ENCODE peak calls at places on chromosome 15, in five cellular contexts. E is PC-3, X is NB4, B is upper lobe of right lung, P is upper lobe of left lung. L is an unnamed sample.

GRCh38 chr15:23566070-23567050 is 886 bp downstream of the MKRN3 start:
- DNase-seq in E (peak), X (peak), B (peak), P (no peak), L (no peak)

GRCh38 chr15:63089260-63090043 is 32.2 kb upstream of the LACTB start:
- DNase-seq in E (peak), X (peak), B (no peak), P (no peak), L (no peak)

GRCh38 chr15:69554321-69554961 is 101.8 kb downstream of the RPLP1 start:
- DNase-seq in E (peak), X (no peak), B (no peak), P (no peak), L (no peak)

GRCh38 chr15:80989518-80990478 is at the start of gene MESD:
- DNase-seq in E (peak), X (peak), B (peak), P (peak), L (peak)

GRCh38 chr15:34621675-34622074 is 38.2 kb upstream of the GOLGA8B start:
- DNase-seq in E (peak), X (no peak), B (no peak), P (no peak), L (no peak)

GRCh38 chr15:58511588-58511987 is 79.8 kb downstream of the LIPC start:
- DNase-seq in E (no peak), X (no peak), B (no peak), P (no peak), L (no peak)

GRCh38 chr15:80577552-80578205 is 117.4 kb upstream of the ABHD17C start:
- DNase-seq in E (no peak), X (no peak), B (peak), P (peak), L (no peak)

GRCh38 chr15:70051948-70052633 is 45.6 kb downstream of the TLE3 start:
- DNase-seq in E (no peak), X (no peak), B (no peak), P (peak), L (no peak)

GRCh38 chr15:90553248-90553745 is 23.6 kb downstream of the CRTC3 start:
- DNase-seq in E (no peak), X (no peak), B (no peak), P (no peak), L (no peak)

GRCh38 chr15:26200427-26200826 is 337.3 kb upstream of the ATP10A start:
- DNase-seq in E (no peak), X (no peak), B (no peak), P (no peak), L (no peak)

GRCh38 chr15:75720297-75720696 is 7.6 kb upstream of the CSPG4 start:
- DNase-seq in E (no peak), X (no peak), B (no peak), P (no peak), L (no peak)

GRCh38 chr15:75721923-75722870 is 9.5 kb upstream of the CSPG4 start:
- DNase-seq in E (no peak), X (no peak), B (no peak), P (no peak), L (no peak)

GRCh38 chr15:75723171-75723846 is 10.7 kb upstream of the CSPG4 start:
- DNase-seq in E (no peak), X (no peak), B (no peak), P (no peak), L (no peak)

GRCh38 chr15:75721462-75721922 is 8.8 kb upstream of the CSPG4 start:
- DNase-seq in E (no peak), X (no peak), B (no peak), P (no peak), L (no peak)

GRCh38 chr15:75720787-75721461 is 8.3 kb upstream of the CSPG4 start:
- DNase-seq in E (peak), X (peak), B (peak), P (peak), L (peak)
- TF ChIP-seq CTCF in E (peak), X (peak), B (peak), P (peak), L (peak)

GRCh38 chr15:95171551-95171950 is 940.2 kb downstream of the MCTP2 start:
- DNase-seq in E (no peak), X (no peak), B (no peak), P (no peak), L (no peak)

GRCh38 chr15:95170587-95171380 is 939.4 kb downstream of the MCTP2 start:
- DNase-seq in E (no peak), X (peak), B (no peak), P (no peak), L (no peak)

GRCh38 chr15:95174880-95175279 is 943.5 kb downstream of the MCTP2 start:
- DNase-seq in E (peak), X (no peak), B (no peak), P (no peak), L (no peak)

GRCh38 chr15:95174281-95174680 is 942.9 kb downstream of the MCTP2 start:
- DNase-seq in E (no peak), X (no peak), B (no peak), P (no peak), L (no peak)

GRCh38 chr15:95169701-95170459 is 938.5 kb downstream of the MCTP2 start:
- DNase-seq in E (no peak), X (no peak), B (no peak), P (no peak), L (no peak)
- H3K4me3 ChIP-seq in E (no peak), X (no peak), B (peak), P (peak), L (no peak)

GRCh38 chr15:41972341-41973237 is at the start of gene EHD4:
- DNase-seq in E (peak), X (peak), B (peak), P (peak), L (peak)
- TF ChIP-seq CTCF in E (peak), X (peak), B (peak), P (peak), L (peak)

DNA sequence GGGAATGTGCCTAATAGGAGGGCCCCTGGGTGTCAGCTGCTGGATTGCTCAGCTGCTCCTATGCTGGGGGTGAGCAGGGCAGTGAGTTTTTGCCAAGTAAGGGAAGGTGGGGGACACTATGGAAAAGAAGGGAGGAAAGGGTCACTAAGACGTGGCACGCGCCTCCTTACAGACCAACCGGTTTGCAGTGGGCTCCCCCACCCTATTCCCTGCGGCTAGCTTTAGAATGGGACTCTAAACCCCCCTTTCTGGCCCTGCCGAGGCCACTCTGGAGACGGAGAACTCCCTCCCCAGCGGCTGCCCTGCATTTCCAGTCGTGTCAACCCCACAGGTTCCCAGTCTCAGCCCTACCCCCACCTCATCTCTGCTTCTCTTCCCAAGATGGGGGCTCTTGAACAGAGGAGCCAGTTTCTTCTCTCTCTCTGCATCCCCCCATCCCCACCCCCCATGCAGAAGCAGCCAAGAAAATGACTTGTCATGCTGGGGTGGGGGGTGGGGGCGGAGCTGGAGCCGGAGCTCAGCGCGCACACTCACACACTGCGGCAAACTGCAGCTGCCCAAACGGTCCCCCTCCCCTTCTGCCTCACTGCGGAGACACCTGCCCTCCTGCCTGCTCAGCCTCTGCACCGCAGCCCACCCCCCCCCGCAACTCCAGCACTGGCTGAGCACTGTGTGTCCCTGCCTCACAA is 809 bp downstream of the MAP1A start:
- DNase-seq in E (no peak), X (peak), B (peak), P (no peak), L (no peak)
- H3K4me3 ChIP-seq in E (peak), X (no peak), B (peak), P (peak), L (peak)